ENCODE peak calls at places on chromosomes 3 and 15, in seven cellular contexts. K is stimulated activated CD4-positive, alpha-beta T cell treated with anti-CD3 and anti-CD28 coated beads, TNF-alpha, amount 100 ng/mL, for 1 hour; S is mucosa of descending colon; H is cardiac fibroblast; C is D341Med; A is activated naive CD8-positive, alpha-beta T cell treated with anti-CD3 and anti-CD28 coated beads, Interleukin-2, amount 50 U/mL, for 24 hours; V is NCI-H1092. Z is an unnamed sample.

GRCh38 chr3:71050521-71051258 is 532.8 kb downstream of the FOXP1 start:
- DNase-seq in S (no peak), A (no peak), V (no peak), K (no peak), H (peak), C (no peak), Z (no peak)

GRCh38 chr3:78204977-78205376 is 1165.1 kb downstream of the ROBO2 start:
- DNase-seq in V (no peak), H (peak), C (peak), S (no peak), K (no peak), A (no peak), Z (no peak)

GRCh38 chr15:97976129-97976528 is 15.6 kb downstream of the ARRDC4 start:
- DNase-seq in A (no peak), H (no peak), K (no peak), C (no peak), V (no peak), S (no peak), Z (no peak)

GRCh38 chr3:151460774-151461450 is at the start of gene IGSF10:
- DNase-seq in S (peak), C (no peak), K (no peak), A (no peak), V (no peak), H (peak), Z (no peak)

GRCh38 chr3:139135657-139136056 is 91.0 kb upstream of the PRR23C start:
- DNase-seq in K (no peak), S (no peak), C (no peak), A (no peak), V (no peak), H (no peak), Z (no peak)

GRCh38 chr3:10457560-10457959 is 47.8 kb downstream of the ATP2B2 start:
- DNase-seq in S (no peak), A (no peak), V (no peak), K (no peak), H (no peak), C (no peak), Z (no peak)

GRCh38 chr15:99441871-99442267 is 123.9 kb upstream of the MEF2A start:
- DNase-seq in H (no peak), S (no peak), A (peak), C (peak), K (no peak), V (no peak), Z (no peak)

GRCh38 chr3:41975421-41976103 is 13.7 kb upstream of the ULK4 start:
- DNase-seq in C (no peak), S (no peak), A (no peak), H (peak), K (no peak), V (no peak), Z (no peak)

GRCh38 chr3:69951616-69952015 is 47.9 kb upstream of the SAMMSON start:
- DNase-seq in S (no peak), H (no peak), A (no peak), V (no peak), C (no peak), K (no peak), Z (no peak)

GRCh38 chr3:61727435-61727834 is 166.1 kb downstream of the PTPRG start:
- DNase-seq in K (no peak), C (no peak), A (no peak), V (no peak), H (no peak), S (no peak), Z (no peak)

GRCh38 chr3:172782235-172782634 is 31.7 kb downstream of the ECT2 start:
- DNase-seq in A (no peak), V (no peak), H (no peak), K (no peak), S (no peak), C (no peak), Z (no peak)

GRCh38 chr15:52680041-52680391 is 828 bp upstream of the ATOSA start:
- DNase-seq in S (no peak), H (peak), K (no peak), A (no peak), V (no peak), C (no peak), Z (no peak)

Z was measured in nucleus accumbens.